ENCODE peak calls at places on chromosome 13, in eight cellular contexts. U, W, M, Q, A, H, B and D are unnamed samples.

GRCh38 chr13:38686635-38687245 is at the start of gene FREM2:
- DNase-seq in U (no peak), W (peak; percentile 4), M (no peak), Q (no peak), A (no peak), H (peak; percentile 59), B (no peak), D (peak; percentile 76)

GRCh38 chr13:20460744-20461143 is 64.9 kb downstream of the CRYL1 start:
- DNase-seq in U (no peak), W (no peak), M (no peak), Q (no peak), A (no peak), H (no peak), B (no peak), D (no peak)

GRCh38 chr13:85236431-85236830 is 562.8 kb downstream of the SLITRK6 start:
- DNase-seq in U (no peak), W (peak; percentile 44), M (no peak), Q (no peak), A (no peak), H (peak; percentile 71), B (no peak), D (no peak)

GRCh38 chr13:43883636-43884035 is 3.9 kb downstream of the LACC1 start:
- DNase-seq in U (no peak), W (no peak), M (no peak), Q (no peak), A (no peak), H (peak; percentile 40), B (no peak), D (no peak)

GRCh38 chr13:44744880-44745633 is 168.9 kb upstream of the TSC22D1 start:
- DNase-seq in U (no peak), W (no peak), M (no peak), Q (no peak), A (no peak), H (no peak), B (no peak), D (no peak)

GRCh38 chr13:40386586-40386985 is 279.9 kb downstream of the FOXO1 start:
- DNase-seq in U (no peak), W (no peak), M (no peak), Q (no peak), A (no peak), H (no peak), B (no peak), D (no peak)

GRCh38 chr13:38648912-38649311 is 38.0 kb upstream of the FREM2 start:
- DNase-seq in U (no peak), W (no peak), M (no peak), Q (no peak), A (no peak), H (no peak), B (no peak), D (no peak)

GRCh38 chr13:69704311-69704710 is 403.3 kb upstream of the ATXN8OS start:
- DNase-seq in U (no peak), W (no peak), M (no peak), Q (no peak), A (no peak), H (peak; percentile 82), B (no peak), D (no peak)

GRCh38 chr13:22232186-22232585 is 561.3 kb downstream of the FGF9 start:
- DNase-seq in U (no peak), W (no peak), M (no peak), Q (no peak), A (no peak), H (no peak), B (no peak), D (no peak)

GRCh38 chr13:85582890-85583289 is 216.3 kb downstream of the SLITRK6 start:
- DNase-seq in U (no peak), W (no peak), M (no peak), Q (no peak), A (no peak), H (peak; percentile 17), B (no peak), D (no peak)

GRCh38 chr13:27233964-27234363 is 17.4 kb upstream of the RPL21 start:
- DNase-seq in U (no peak), W (no peak), M (no peak), Q (no peak), A (no peak), H (no peak), B (no peak), D (no peak)

GRCh38 chr13:73325351-73326214 is 266.8 kb downstream of the KLF5 start:
- DNase-seq in U (no peak), W (peak; percentile 9), M (no peak), Q (no peak), A (no peak), H (peak; percentile 49), B (no peak), D (peak; percentile 9)

GRCh38 chr13:99416411-99417121 is 84.7 kb upstream of the TM9SF2 start:
- DNase-seq in U (no peak), W (no peak), M (no peak), Q (no peak), A (peak; percentile 6), H (no peak), B (no peak), D (no peak)

GRCh38 chr13:99415851-99416331 is 85.4 kb upstream of the TM9SF2 start:
- DNase-seq in U (no peak), W (no peak), M (no peak), Q (no peak), A (no peak), H (no peak), B (no peak), D (no peak)

GRCh38 chr13:99418663-99419140 is 82.6 kb upstream of the TM9SF2 start:
- DNase-seq in U (no peak), W (no peak), M (no peak), Q (no peak), A (peak; percentile 18), H (no peak), B (no peak), D (no peak)

GRCh38 chr13:99417821-99418662 is 83.2 kb upstream of the TM9SF2 start:
- DNase-seq in U (no peak), W (no peak), M (no peak), Q (no peak), A (peak; percentile 21), H (peak; percentile 23), B (no peak), D (no peak)

DNA sequence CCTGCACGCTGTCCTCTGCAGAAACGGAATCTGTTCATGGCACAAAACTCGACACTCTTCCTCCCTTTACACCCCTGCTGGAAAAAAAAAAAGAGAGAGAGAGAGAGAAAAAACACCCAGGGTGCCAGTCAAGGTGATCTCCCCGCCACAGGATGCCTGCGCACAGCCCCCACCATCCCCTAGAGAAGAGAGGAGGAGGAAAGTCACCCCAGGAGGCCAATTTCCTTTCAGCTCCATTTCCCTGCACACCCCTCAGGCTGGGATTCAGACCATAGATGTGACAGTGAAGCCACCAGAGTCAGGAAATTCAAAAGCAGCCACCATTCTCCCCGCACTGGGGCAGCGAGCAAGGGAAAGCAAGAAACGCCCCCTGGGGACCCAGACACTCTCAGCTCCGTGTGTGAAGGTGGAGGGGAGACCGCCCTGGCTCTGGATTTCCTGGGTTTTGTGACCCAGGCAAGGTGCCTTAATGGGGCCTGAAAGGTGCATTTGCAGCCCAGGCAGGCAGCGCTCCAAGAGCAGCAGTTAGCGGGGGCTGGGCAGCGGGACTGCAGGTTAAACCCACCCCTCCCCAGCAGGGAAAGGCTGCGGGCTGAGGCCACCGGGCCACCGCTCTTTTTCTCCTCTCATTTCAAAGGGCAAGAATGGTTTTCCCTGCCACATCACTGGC is 84.0 kb upstream of the TM9SF2 start:
- DNase-seq in U (no peak), W (no peak), M (no peak), Q (no peak), A (peak; percentile 8), H (no peak), B (no peak), D (no peak)
- TF ChIP-seq CTCF in U (no peak), W (no peak), M (no peak), Q (no peak), A (no peak), H (no peak), B (no peak), D (no peak)

GRCh38 chr13:37599509-37599908 is 941 bp upstream of the POSTN start:
- DNase-seq in U (no peak), W (no peak), M (no peak), Q (no peak), A (no peak), H (peak; percentile 18), B (no peak), D (no peak)

GRCh38 chr13:37597477-37597876 is 1.1 kb downstream of the POSTN start:
- DNase-seq in U (no peak), W (no peak), M (no peak), Q (no peak), A (no peak), H (no peak), B (no peak), D (no peak)

GRCh38 chr13:37598572-37598971 is at the start of gene POSTN:
- DNase-seq in U (no peak), W (peak; percentile 86), M (no peak), Q (no peak), A (no peak), H (peak; percentile 71), B (no peak), D (no peak)

DNA sequence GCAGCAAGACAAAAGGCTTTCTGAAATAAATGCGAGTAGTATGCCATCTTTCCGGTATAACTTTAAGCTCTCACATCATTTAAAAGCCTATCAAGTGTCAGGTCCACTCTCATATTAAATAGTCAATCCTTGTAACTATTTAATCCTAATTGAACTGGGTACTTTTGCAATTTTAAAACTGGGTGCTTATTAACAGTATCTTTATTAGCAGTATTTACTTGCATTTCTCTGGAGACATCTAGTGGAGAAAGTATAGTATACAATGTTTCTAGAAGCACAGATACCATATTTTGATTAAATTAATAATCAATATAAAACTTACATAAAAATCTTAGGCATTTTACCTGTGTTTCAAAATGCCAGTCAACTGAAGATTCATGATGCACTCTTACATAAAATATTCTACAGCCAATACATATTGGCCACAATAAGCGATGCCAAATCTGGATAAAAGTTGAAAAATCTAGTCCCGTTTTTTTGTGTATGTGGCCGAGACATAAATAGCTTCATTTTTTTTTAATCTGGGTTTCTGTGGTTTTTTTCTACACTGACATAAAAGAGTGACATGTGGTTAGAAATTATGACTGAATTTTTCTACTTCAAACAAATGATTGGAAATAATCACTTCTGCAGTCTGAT is 4.3 kb upstream of the POSTN start:
- DNase-seq in U (no peak), W (peak; percentile 63), M (no peak), Q (no peak), A (no peak), H (peak; percentile 36), B (no peak), D (no peak)
- TF ChIP-seq CTCF in U (peak; percentile 38), W (peak; percentile 59), M (peak; percentile 59), Q (no peak), A (peak; percentile 67), H (no peak), B (peak; percentile 62), D (peak; percentile 23)

GRCh38 chr13:29454931-29455481 is 140.5 kb downstream of the SLC7A1 start:
- DNase-seq in U (no peak), W (peak; percentile 40), M (no peak), Q (no peak), A (no peak), H (peak; percentile 20), B (no peak), D (no peak)
- TF ChIP-seq CTCF in U (no peak), W (peak; percentile 55), M (peak; percentile 16), Q (no peak), A (no peak), H (no peak), B (peak; percentile 39), D (no peak)

DNA sequence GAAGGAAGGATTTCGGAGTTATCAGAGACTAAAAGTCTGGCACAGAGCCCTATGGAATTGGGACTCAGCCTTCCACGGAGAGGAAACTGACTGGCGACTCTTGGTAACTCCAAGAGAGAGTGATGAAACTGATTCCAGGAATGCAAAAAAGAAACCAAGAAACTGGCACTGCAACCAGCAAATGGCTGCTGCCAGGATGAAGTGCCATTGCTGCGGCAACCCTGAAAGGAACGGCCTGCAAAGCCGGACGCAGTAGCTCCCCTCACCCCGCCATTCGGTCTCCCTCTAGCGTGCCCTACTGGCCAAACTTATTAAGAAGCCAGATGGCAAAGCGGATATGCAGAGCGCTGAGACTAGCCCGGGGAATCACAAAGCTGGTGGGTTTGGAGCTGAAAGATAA is 236.0 kb downstream of the PCDH9 start:
- DNase-seq in U (peak; percentile 18), W (peak; percentile 83), M (peak; percentile 50), Q (no peak), A (peak; percentile 88), H (peak; percentile 81), B (no peak), D (peak; percentile 57)
- TF ChIP-seq CTCF in U (peak; percentile 67), W (peak; percentile 85), M (peak; percentile 55), Q (no peak), A (peak; percentile 64), H (peak; percentile 45), B (peak; percentile 81), D (peak; percentile 50)